ENCODE peak calls at places on chromosomes 7 and 10, in ten cellular contexts. I, U, P, A, W, M, C, J, L and F are unnamed samples.

GRCh38 chr10:57049096-57049495 is 688.0 kb upstream of the ZWINT start:
- DNase-seq in U (no peak), P (no peak), A (peak), C (no peak), M (no peak), W (no peak), I (no peak), J (no peak), L (no peak), F (no peak)

GRCh38 chr7:108684629-108685028 is 115.0 kb downstream of the DNAJB9 start:
- DNase-seq in W (no peak), P (no peak), L (no peak), I (no peak), C (peak), M (no peak), J (no peak), U (no peak), A (no peak), F (no peak)

GRCh38 chr7:44278451-44279161 is 46.8 kb downstream of the CAMK2B start:
- DNase-seq in U (no peak), I (no peak), C (peak), A (no peak), M (no peak), J (no peak), W (no peak), P (no peak), L (peak), F (no peak)

GRCh38 chr10:26441491-26442214 is 3.5 kb downstream of the APBB1IP start:
- DNase-seq in C (peak), A (no peak), U (no peak), I (peak), P (no peak), W (no peak), M (no peak), J (no peak), L (no peak), F (peak)

GRCh38 chr7:79459381-79459780 is 5.9 kb upstream of the MAGI2 start:
- DNase-seq in A (no peak), I (no peak), L (no peak), M (no peak), C (peak), W (no peak), J (no peak), P (no peak), U (no peak), F (no peak)

GRCh38 chr10:14185501-14186045 is 145.2 kb downstream of the FRMD4A start:
- DNase-seq in P (no peak), A (peak), C (peak), M (peak), U (peak), W (no peak), J (peak), L (no peak), I (peak), F (peak)

GRCh38 chr10:95395947-95396449 is 105.2 kb upstream of the PDLIM1 start:
- DNase-seq in P (no peak), J (no peak), U (no peak), W (no peak), A (no peak), L (peak), M (no peak), I (no peak), C (no peak), F (no peak)

GRCh38 chr10:102919237-102919959 is 1.3 kb downstream of the CNNM2 start:
- DNase-seq in J (peak), L (no peak), M (no peak), U (no peak), I (peak), W (peak), P (no peak), A (peak), C (no peak), F (no peak)

GRCh38 chr7:159030490-159031134 is 114.1 kb downstream of the VIPR2 start:
- DNase-seq in U (no peak), L (peak), P (no peak), J (peak), A (peak), C (peak), I (no peak), W (peak), M (no peak), F (no peak)

GRCh38 chr10:23158370-23158769 is 33.7 kb upstream of the PTF1A start:
- DNase-seq in J (peak), W (peak), P (peak), C (peak), I (peak), L (no peak), A (peak), U (peak), M (peak), F (peak)

GRCh38 chr7:2012044-2012900 is 220.5 kb downstream of the MAD1L1 start:
- DNase-seq in I (no peak), U (no peak), J (no peak), L (peak), A (no peak), C (no peak), P (no peak), M (no peak), W (no peak), F (no peak)

GRCh38 chr7:5143935-5144903 is 45.8 kb upstream of the WIPI2 start:
- DNase-seq in W (no peak), U (peak), I (peak), C (peak), M (no peak), L (no peak), A (no peak), P (no peak), J (peak), F (peak)

GRCh38 chr7:157645539-157645938 is 308.7 kb downstream of the DNAJB6 start:
- DNase-seq in W (no peak), P (no peak), U (no peak), M (no peak), C (no peak), L (no peak), I (no peak), J (no peak), A (no peak), F (no peak)

GRCh38 chr10:33793793-33794192 is 459.3 kb upstream of the NRP1 start:
- DNase-seq in A (no peak), L (no peak), J (no peak), W (no peak), P (no peak), I (no peak), M (no peak), C (no peak), U (no peak), F (no peak)

GRCh38 chr10:72261323-72262018 is 12.3 kb upstream of the DDIT4 start:
- DNase-seq in I (peak), J (peak), U (peak), C (no peak), P (no peak), M (peak), A (no peak), L (no peak), W (peak), F (no peak)

GRCh38 chr10:110553905-110554304 is 13.6 kb upstream of the SMC3 start:
- DNase-seq in A (no peak), L (no peak), U (no peak), I (no peak), P (no peak), C (no peak), M (no peak), W (no peak), J (no peak), F (no peak)

GRCh38 chr10:63093227-63093626 is 39.9 kb upstream of the NRBF2 start:
- DNase-seq in C (peak), L (no peak), A (no peak), U (no peak), P (no peak), I (no peak), J (no peak), M (no peak), W (no peak), F (no peak)

GRCh38 chr7:73356176-73356575 is 28.2 kb downstream of the FKBP6 start:
- DNase-seq in C (no peak), L (no peak), A (no peak), W (no peak), M (no peak), U (no peak), P (no peak), I (no peak), J (no peak), F (no peak)

GRCh38 chr7:84950836-84951235 is 236.0 kb downstream of the SEMA3D start:
- DNase-seq in U (no peak), I (no peak), J (no peak), M (no peak), W (no peak), P (no peak), L (no peak), A (no peak), C (peak), F (no peak)

GRCh38 chr10:120632047-120632446 is 175.0 kb downstream of the PLPP4 start:
- DNase-seq in J (no peak), L (no peak), P (no peak), A (no peak), W (no peak), U (no peak), M (no peak), I (no peak), C (no peak), F (no peak)

GRCh38 chr10:112209534-112210200 is 26.1 kb upstream of the GPAM start:
- DNase-seq in P (no peak), U (no peak), W (no peak), J (no peak), L (no peak), A (no peak), M (no peak), C (no peak), I (no peak), F (no peak)

GRCh38 chr10:86017841-86018734 is 348.5 kb downstream of the GRID1 start:
- DNase-seq in I (no peak), M (no peak), W (no peak), L (no peak), J (no peak), A (no peak), U (no peak), P (no peak), C (no peak), F (no peak)

GRCh38 chr7:92740713-92741126 is 95.7 kb downstream of the CDK6 start:
- DNase-seq in P (no peak), U (no peak), J (no peak), M (peak), C (peak), L (no peak), W (no peak), A (peak), I (no peak), F (peak)

GRCh38 chr10:11093733-11094132 is 76.1 kb downstream of the CELF2 start:
- DNase-seq in I (no peak), M (no peak), W (no peak), L (no peak), P (no peak), A (no peak), C (no peak), J (no peak), U (no peak), F (no peak)